ENCODE peak calls at places on chromosomes 4 and X, in four cellular contexts. S, O, H and Z are unnamed samples.
A peak's percentile ranks its signal among the peaks of the same experiment; 100 is the strongest.

GRCh38 chr4:94603170-94603747 is 151.5 kb downstream of the PDLIM5 start:
- DNase-seq in S (no peak), O (no peak), H (no peak), Z (peak; percentile 50)

GRCh38 chr4:165532976-165533375 is 154.2 kb downstream of the CPE start:
- DNase-seq in S (no peak), O (no peak), H (no peak), Z (no peak)

GRCh38 chr4:78057135-78057599 is at the start of gene FRAS1:
- DNase-seq in S (no peak), O (peak; percentile 43), H (peak; percentile 26), Z (peak; percentile 69)

GRCh38 chrX:41180194-41180902 is 95.1 kb downstream of the USP9X start:
- DNase-seq in S (peak; percentile 69), O (peak; percentile 6), H (no peak), Z (peak; percentile 61)

GRCh38 chr4:165379662-165380061 is 854 bp downstream of the CPE start:
- DNase-seq in S (no peak), O (peak; percentile 24), H (peak; percentile 16), Z (peak; percentile 16)

GRCh38 chrX:40552768-40553167 is 28.0 kb upstream of the ATP6AP2 start:
- DNase-seq in S (no peak), O (no peak), H (no peak), Z (peak; percentile 28)

GRCh38 chr4:108937066-108937465 is 174.2 kb upstream of the ETNPPL start:
- DNase-seq in S (no peak), O (no peak), H (no peak), Z (no peak)

GRCh38 chr4:143489116-143489515 is 24.4 kb upstream of the SMARCA5 start:
- DNase-seq in S (no peak), O (no peak), H (no peak), Z (peak; percentile 59)

GRCh38 chr4:54100607-54101189 is 735 bp downstream of the GSX2 start:
- DNase-seq in S (no peak), O (no peak), H (no peak), Z (peak; percentile 64)

GRCh38 chr4:54099959-54100606 is at the start of gene GSX2:
- DNase-seq in S (no peak), O (no peak), H (peak; percentile 37), Z (peak; percentile 77)

GRCh38 chr4:54101190-54102041 is 1.5 kb downstream of the GSX2 start:
- DNase-seq in S (no peak), O (no peak), H (no peak), Z (no peak)

GRCh38 chr4:54098375-54098774 is 1.6 kb upstream of the GSX2 start:
- DNase-seq in S (no peak), O (no peak), H (no peak), Z (no peak)

DNA sequence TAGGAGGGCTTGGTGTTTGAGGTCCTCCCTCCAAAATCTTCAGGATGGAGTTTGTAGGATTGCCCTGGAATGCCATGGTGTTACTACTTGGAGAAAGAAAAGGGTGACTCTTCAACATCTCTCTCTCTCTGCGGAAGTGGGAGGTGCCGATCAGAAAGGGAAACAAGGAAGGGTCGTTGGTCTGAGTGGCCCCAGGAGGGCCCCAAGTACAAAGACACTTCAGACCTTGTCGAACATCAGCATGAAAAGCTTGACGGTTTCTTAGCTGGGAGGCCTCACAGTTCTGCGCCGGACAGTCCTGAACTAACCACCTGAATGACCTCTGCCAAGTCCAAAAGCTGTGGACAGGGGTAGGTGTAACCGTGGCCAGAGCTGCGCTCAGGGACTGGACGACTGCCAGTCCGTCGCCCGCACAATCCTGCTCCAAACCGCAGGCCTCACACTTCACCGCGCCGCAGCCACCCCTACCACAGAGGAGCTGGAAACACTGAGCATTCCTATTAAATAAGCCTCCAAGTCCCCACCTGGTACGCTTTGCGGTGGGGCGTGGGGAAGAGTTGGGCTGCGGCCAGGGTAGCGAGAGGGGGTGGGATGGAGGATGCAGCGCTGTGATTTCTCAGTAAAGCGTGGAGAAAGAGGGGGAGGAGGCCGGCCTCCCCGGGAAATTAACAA is 540 bp upstream of the GSX2 start:
- DNase-seq in S (no peak), O (no peak), H (no peak), Z (no peak)
- H3K27me3 ChIP-seq in S (peaks cover 55% of the 10 kb centered on the region), O (peaks cover 60% of the 10 kb centered on the region), H (peaks cover 100% of the 10 kb centered on the region), Z (peaks cover 22% of the 10 kb centered on the region)

GRCh38 chrX:153352858-153353257 is 18.9 kb downstream of the ZNF275 start:
- DNase-seq in S (no peak), O (no peak), H (no peak), Z (no peak)
- H3K4me1 ChIP-seq in S (no peaks in the 10 kb centered on the region), O (no peaks in the 10 kb centered on the region), H (no peaks in the 10 kb centered on the region), Z (no peaks in the 10 kb centered on the region)

GRCh38 chr4:98935633-98936032 is 6.7 kb upstream of the EIF4E start:
- DNase-seq in S (no peak), O (no peak), H (no peak), Z (no peak)

GRCh38 chr4:98939446-98939845 is 10.5 kb upstream of the EIF4E start:
- DNase-seq in S (no peak), O (no peak), H (no peak), Z (no peak)

GRCh38 chr4:98939892-98940298 is 11.0 kb upstream of the EIF4E start:
- DNase-seq in S (peak; percentile 25), O (peak; percentile 8), H (no peak), Z (peak; percentile 79)

GRCh38 chr4:98938386-98938785 is 9.5 kb upstream of the EIF4E start:
- DNase-seq in S (no peak), O (no peak), H (no peak), Z (peak; percentile 74)

DNA sequence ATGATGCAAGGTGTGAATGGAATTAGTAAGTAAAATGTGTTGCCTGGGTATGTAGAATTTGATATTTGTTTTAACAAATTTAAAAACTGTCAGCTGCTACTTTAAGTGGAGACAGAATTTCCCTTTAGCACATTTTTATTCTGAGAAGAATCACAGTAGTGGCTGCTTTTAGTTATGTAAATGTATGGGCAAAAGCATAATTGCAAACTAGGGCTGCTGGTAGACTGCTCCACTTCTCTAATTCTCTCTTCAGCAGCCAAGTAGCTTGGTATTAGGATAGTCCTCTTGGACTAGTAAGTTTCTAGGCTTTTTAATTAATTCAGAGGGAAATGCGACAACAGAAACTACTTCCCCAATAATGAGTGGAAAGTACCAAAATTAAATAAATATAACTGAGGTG is 9.0 kb upstream of the EIF4E start:
- DNase-seq in S (no peak), O (no peak), H (no peak), Z (peak; percentile 21)
- H3K27me3 ChIP-seq in S (no peaks in the 10 kb centered on the region), O (no peaks in the 10 kb centered on the region), H (no peaks in the 10 kb centered on the region), Z (no peaks in the 10 kb centered on the region)

DNA sequence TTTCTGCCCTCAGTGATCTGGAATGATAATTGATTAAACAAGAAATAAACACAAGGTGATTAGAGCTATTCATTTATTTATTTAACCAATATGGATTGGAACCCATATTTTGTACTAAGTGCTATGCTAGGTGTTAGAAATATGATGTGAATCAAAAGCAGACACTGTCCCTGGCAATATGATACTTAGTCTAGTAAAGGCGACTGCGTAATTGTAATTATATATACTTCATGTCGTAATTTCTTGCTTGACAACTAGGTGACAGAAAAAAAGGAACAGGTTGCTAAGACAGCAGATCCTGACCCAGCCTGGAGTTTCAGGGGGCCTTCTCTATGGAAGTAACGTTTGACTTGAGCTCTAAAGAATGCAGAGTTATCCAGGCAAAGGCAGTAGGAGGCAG is 236.5 kb upstream of the F9 start:
- DNase-seq in S (no peak), O (no peak), H (no peak), Z (no peak)
- H3K4me1 ChIP-seq in S (peaks cover 23% of the 10 kb centered on the region), O (no peaks in the 10 kb centered on the region), H (no peaks in the 10 kb centered on the region), Z (peaks cover 3% of the 10 kb centered on the region)

GRCh38 chr4:1133033-1133432 is 19.7 kb upstream of the RNF212 start:
- DNase-seq in S (no peak), O (no peak), H (no peak), Z (no peak)

GRCh38 chr4:1136028-1136427 is 22.7 kb upstream of the RNF212 start:
- DNase-seq in S (peak; percentile 51), O (no peak), H (no peak), Z (no peak)

GRCh38 chr4:1137850-1138249 is 24.5 kb upstream of the RNF212 start:
- DNase-seq in S (no peak), O (no peak), H (no peak), Z (no peak)

GRCh38 chr4:1137063-1137771 is 23.9 kb upstream of the RNF212 start:
- DNase-seq in S (peak; percentile 40), O (no peak), H (no peak), Z (no peak)
- H3K27me3 ChIP-seq in S (no peaks in the 10 kb centered on the region), O (no peaks in the 10 kb centered on the region), H (peaks cover 37% of the 10 kb centered on the region), Z (peaks cover 18% of the 10 kb centered on the region)

GRCh38 chrX:136159615-136160025 is 12.3 kb downstream of the FHL1 start:
- DNase-seq in S (no peak), O (no peak), H (no peak), Z (no peak)
- H3K4me1 ChIP-seq in S (peaks cover 55% of the 10 kb centered on the region), O (no peaks in the 10 kb centered on the region), H (peaks cover 87% of the 10 kb centered on the region), Z (peaks cover 17% of the 10 kb centered on the region)

DNA sequence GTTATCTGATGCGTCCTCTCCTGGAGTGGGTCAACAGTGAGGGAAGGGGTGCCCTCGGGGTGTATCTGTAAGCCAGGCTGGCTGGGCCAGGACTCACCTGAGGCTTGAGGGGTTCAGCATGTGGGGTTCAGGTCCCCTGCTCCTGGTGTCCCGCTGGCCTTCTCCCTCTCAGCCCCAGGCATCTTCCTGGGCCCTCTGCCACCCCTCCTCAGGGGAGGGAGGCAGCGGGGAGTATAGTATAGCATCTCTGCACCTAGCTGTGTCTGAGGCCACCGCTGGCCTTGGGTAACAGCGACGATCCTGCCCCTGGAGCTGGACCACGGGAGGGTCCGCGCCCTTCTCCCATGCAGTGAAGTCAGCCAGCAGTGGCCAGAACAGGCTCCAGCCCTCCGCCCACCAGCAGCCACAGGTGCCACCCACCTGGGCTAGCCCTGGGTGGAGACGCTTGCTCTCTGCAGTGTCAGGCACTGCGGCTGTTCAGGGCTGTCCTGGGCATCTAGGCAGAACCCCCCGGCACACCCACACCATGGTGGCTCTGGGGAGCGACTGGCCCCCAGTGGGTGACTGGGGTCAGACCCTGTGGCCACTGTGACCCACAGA is 110.7 kb upstream of the NKX1-1 start:
- DNase-seq in S (no peak), O (no peak), H (no peak), Z (no peak)
- H3K27me3 ChIP-seq in S (no peaks in the 10 kb centered on the region), O (peaks cover 6% of the 10 kb centered on the region), H (peaks cover 82% of the 10 kb centered on the region), Z (peaks cover 18% of the 10 kb centered on the region)